ENCODE peak calls at places on chromosomes 3 and 15, in four cellular contexts. One of them, this sample, is unnamed.

GRCh38 chr15:74950078-74951000 is 6.2 kb downstream of the RPP25 start:
- DNase-seq in K562: peak
- DNase-seq in GM12878: peak
- DNase-seq in H1: no peak
- DNase-seq in this sample: peak

GRCh38 chr3:170690133-170690981 is 104.5 kb upstream of the SLC7A14 start:
- DNase-seq in K562: peak
- DNase-seq in GM12878: no peak
- DNase-seq in H1: no peak
- DNase-seq in this sample: peak

GRCh38 chr15:72074335-72075060 is 43.5 kb downstream of the MYO9A start:
- DNase-seq in K562: no peak
- DNase-seq in GM12878: no peak
- DNase-seq in H1: no peak
- DNase-seq in this sample: no peak

GRCh38 chr15:99507016-99507731 is 58.6 kb upstream of the MEF2A start:
- DNase-seq in K562: no peak
- DNase-seq in GM12878: no peak
- DNase-seq in H1: no peak
- DNase-seq in this sample: peak

GRCh38 chr3:5276953-5277352 is 89.4 kb downstream of the EDEM1 start:
- DNase-seq in K562: no peak
- DNase-seq in GM12878: no peak
- DNase-seq in H1: no peak
- DNase-seq in this sample: no peak

GRCh38 chr15:64455951-64456350 is 4.4 kb upstream of the ZNF609 start:
- DNase-seq in K562: no peak
- DNase-seq in GM12878: no peak
- DNase-seq in H1: no peak
- DNase-seq in this sample: no peak

GRCh38 chr15:84108725-84109124 is 126.8 kb upstream of the GOLGA6L4 start:
- DNase-seq in K562: no peak
- DNase-seq in GM12878: no peak
- DNase-seq in H1: no peak
- DNase-seq in this sample: no peak

GRCh38 chr3:153190923-153191322 is 28.9 kb downstream of the RAP2B start:
- DNase-seq in K562: no peak
- DNase-seq in GM12878: no peak
- DNase-seq in H1: no peak
- DNase-seq in this sample: no peak

GRCh38 chr3:3200632-3201212 is 21.2 kb upstream of the CRBN start:
- DNase-seq in K562: peak
- DNase-seq in GM12878: peak
- DNase-seq in H1: no peak
- DNase-seq in this sample: peak

GRCh38 chr3:38726751-38727150 is 77.3 kb upstream of the SCN5A start:
- DNase-seq in K562: no peak
- DNase-seq in GM12878: no peak
- DNase-seq in H1: no peak
- DNase-seq in this sample: no peak

GRCh38 chr15:92623435-92623834 is 32.1 kb downstream of the FAM174B start:
- DNase-seq in K562: no peak
- DNase-seq in GM12878: no peak
- DNase-seq in H1: no peak
- DNase-seq in this sample: no peak

GRCh38 chr3:141429371-141430035 is 57.3 kb upstream of the RASA2 start:
- DNase-seq in K562: no peak
- DNase-seq in GM12878: no peak
- DNase-seq in H1: no peak
- DNase-seq in this sample: no peak

GRCh38 chr3:179375091-179375999 is 27.8 kb downstream of the MFN1 start:
- DNase-seq in K562: peak
- DNase-seq in GM12878: no peak
- DNase-seq in H1: no peak
- DNase-seq in this sample: no peak

GRCh38 chr3:11602886-11603285 is 40.8 kb downstream of the VGLL4 start:
- DNase-seq in K562: no peak
- DNase-seq in GM12878: no peak
- DNase-seq in H1: no peak
- DNase-seq in this sample: no peak

GRCh38 chr15:91589360-91589759 is 264.1 kb upstream of the SLCO3A1 start:
- DNase-seq in K562: no peak
- DNase-seq in GM12878: no peak
- DNase-seq in H1: no peak
- DNase-seq in this sample: peak

GRCh38 chr15:58931985-58932384 is 1.5 kb downstream of the SLTM start:
- DNase-seq in K562: no peak
- DNase-seq in GM12878: peak
- DNase-seq in H1: no peak
- DNase-seq in this sample: peak

GRCh38 chr3:120272294-120272693 is 12.7 kb downstream of the GPR156 start:
- DNase-seq in K562: no peak
- DNase-seq in GM12878: no peak
- DNase-seq in H1: no peak
- DNase-seq in this sample: no peak

GRCh38 chr3:42661593-42662022 is 8.1 kb downstream of the ZBTB47 start:
- DNase-seq in K562: no peak
- DNase-seq in GM12878: no peak
- DNase-seq in H1: no peak
- DNase-seq in this sample: no peak

GRCh38 chr3:43005253-43005652 is 26.1 kb downstream of the GASK1A start:
- DNase-seq in K562: no peak
- DNase-seq in GM12878: no peak
- DNase-seq in H1: no peak
- DNase-seq in this sample: no peak

GRCh38 chr15:77282333-77282732 is 137.6 kb downstream of the PEAK1 start:
- DNase-seq in K562: no peak
- DNase-seq in GM12878: no peak
- DNase-seq in H1: peak
- DNase-seq in this sample: peak

GRCh38 chr3:127967296-127967695 is 52.3 kb downstream of the KBTBD12 start:
- DNase-seq in K562: no peak
- DNase-seq in GM12878: no peak
- DNase-seq in H1: no peak
- DNase-seq in this sample: no peak

GRCh38 chr15:87487484-87487883 is 769.1 kb downstream of the NTRK3 start:
- DNase-seq in K562: no peak
- DNase-seq in GM12878: no peak
- DNase-seq in H1: no peak
- DNase-seq in this sample: no peak

GRCh38 chr3:129045675-129046036 is 14.9 kb upstream of the GP9 start:
- DNase-seq in K562: no peak
- DNase-seq in GM12878: no peak
- DNase-seq in H1: no peak
- DNase-seq in this sample: no peak

GRCh38 chr3:17057316-17057715 is 172.6 kb downstream of the PLCL2 start:
- DNase-seq in K562: no peak
- DNase-seq in GM12878: no peak
- DNase-seq in H1: no peak
- DNase-seq in this sample: no peak

GRCh38 chr15:62506217-62506805 is 341.2 kb upstream of the C2CD4B start:
- DNase-seq in K562: no peak
- DNase-seq in GM12878: no peak
- DNase-seq in H1: no peak
- DNase-seq in this sample: peak

GRCh38 chr3:168220609-168221008 is 124.9 kb upstream of the GOLIM4 start:
- DNase-seq in K562: no peak
- DNase-seq in GM12878: no peak
- DNase-seq in H1: no peak
- DNase-seq in this sample: no peak

GRCh38 chr3:42037318-42037945 is 53.7 kb upstream of the TRAK1 start:
- DNase-seq in K562: no peak
- DNase-seq in GM12878: no peak
- DNase-seq in H1: no peak
- DNase-seq in this sample: no peak

GRCh38 chr15:31974855-31975421 is 55.4 kb upstream of the CHRNA7 start:
- DNase-seq in K562: peak
- DNase-seq in GM12878: no peak
- DNase-seq in H1: no peak
- DNase-seq in this sample: peak

GRCh38 chr3:38000965-38001455 is 10.4 kb downstream of the VILL start:
- DNase-seq in K562: no peak
- DNase-seq in GM12878: no peak
- DNase-seq in H1: no peak
- DNase-seq in this sample: no peak

DNA sequence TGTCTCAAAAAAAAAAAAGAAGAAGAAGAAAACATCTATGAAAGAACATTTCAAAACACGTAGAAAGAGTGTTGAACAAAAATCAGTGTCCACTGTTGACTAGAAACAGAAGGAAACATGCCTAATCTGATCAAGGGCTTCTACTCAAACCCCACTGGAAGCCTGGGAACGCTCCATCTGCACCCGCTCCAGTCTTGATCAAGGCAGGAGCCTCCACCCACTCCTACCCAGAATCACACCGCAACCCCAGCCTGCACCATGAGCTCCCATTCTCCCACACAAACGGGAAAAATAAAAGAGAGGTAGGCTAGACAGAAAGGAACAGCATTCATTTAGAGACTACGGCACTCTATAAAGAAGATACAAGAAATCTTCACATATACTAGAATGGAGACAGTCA is 40.9 kb upstream of the OCA2 start:
- DNase-seq in K562: no peak
- DNase-seq in GM12878: no peak
- DNase-seq in H1: no peak
- DNase-seq in this sample: no peak
- TF ChIP-seq HDAC6 in K562: no peak
- TF ChIP-seq HDAC6 in GM12878: no peak
- TF ChIP-seq HDAC6 in H1: no peak
- TF ChIP-seq HDAC6 in this sample: no peak

DNA sequence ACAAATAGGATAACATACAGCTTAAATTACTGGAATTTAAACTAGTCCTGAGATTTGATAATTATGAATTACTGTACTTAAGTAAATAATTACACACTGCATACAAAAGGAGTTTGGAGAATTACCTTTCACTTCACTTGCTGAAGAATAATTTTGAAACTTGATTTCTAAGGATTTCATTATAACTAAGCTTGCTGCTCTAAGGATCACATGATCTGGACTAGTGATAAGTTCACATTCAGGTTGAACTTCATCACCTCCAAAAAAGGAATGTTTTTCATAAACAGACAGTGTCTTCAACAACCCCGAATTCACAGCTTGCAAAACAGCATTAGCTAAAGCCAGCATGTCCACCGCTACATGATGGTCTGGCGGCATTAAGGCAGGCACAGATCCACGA is 28.5 kb downstream of the LINS1 start:
- DNase-seq in K562: no peak
- DNase-seq in GM12878: no peak
- DNase-seq in H1: no peak
- DNase-seq in this sample: no peak
- TF ChIP-seq HDAC6 in K562: no peak
- TF ChIP-seq HDAC6 in GM12878: no peak
- TF ChIP-seq HDAC6 in H1: no peak
- TF ChIP-seq HDAC6 in this sample: no peak

GRCh38 chr3:13007251-13007941 is 65.8 kb downstream of the IQSEC1 start:
- DNase-seq in K562: peak
- DNase-seq in GM12878: no peak
- DNase-seq in H1: no peak
- DNase-seq in this sample: no peak

GRCh38 chr3:13004376-13004775 is 68.9 kb downstream of the IQSEC1 start:
- DNase-seq in K562: no peak
- DNase-seq in GM12878: no peak
- DNase-seq in H1: no peak
- DNase-seq in this sample: no peak

GRCh38 chr3:13006216-13006990 is 66.8 kb downstream of the IQSEC1 start:
- DNase-seq in K562: no peak
- DNase-seq in GM12878: no peak
- DNase-seq in H1: no peak
- DNase-seq in this sample: no peak

GRCh38 chr3:13002398-13003124 is 70.7 kb downstream of the IQSEC1 start:
- DNase-seq in K562: no peak
- DNase-seq in GM12878: peak
- DNase-seq in H1: no peak
- DNase-seq in this sample: no peak

GRCh38 chr3:13005301-13005700 is 67.9 kb downstream of the IQSEC1 start:
- DNase-seq in K562: no peak
- DNase-seq in GM12878: no peak
- DNase-seq in H1: no peak
- DNase-seq in this sample: no peak
- TF ChIP-seq HDAC6 in K562: no peak
- TF ChIP-seq HDAC6 in GM12878: no peak
- TF ChIP-seq HDAC6 in H1: no peak
- TF ChIP-seq HDAC6 in this sample: no peak

GRCh38 chr15:67064607-67065530 is 533 bp upstream of the SMAD3 start:
- DNase-seq in K562: peak
- DNase-seq in GM12878: no peak
- DNase-seq in H1: no peak
- DNase-seq in this sample: peak
- TF ChIP-seq HDAC6 in K562: no peak
- TF ChIP-seq HDAC6 in GM12878: no peak
- TF ChIP-seq HDAC6 in H1: no peak
- TF ChIP-seq HDAC6 in this sample: no peak

GRCh38 chr3:123066599-123066895 is 278 bp upstream of the PDIA5 start:
- DNase-seq in K562: no peak
- DNase-seq in GM12878: no peak
- DNase-seq in H1: no peak
- DNase-seq in this sample: no peak

GRCh38 chr3:123069021-123069381 is 2.2 kb downstream of the PDIA5 start:
- DNase-seq in K562: peak
- DNase-seq in GM12878: no peak
- DNase-seq in H1: no peak
- DNase-seq in this sample: peak

GRCh38 chr3:123067689-123068226 is 933 bp downstream of the PDIA5 start:
- DNase-seq in K562: no peak
- DNase-seq in GM12878: no peak
- DNase-seq in H1: no peak
- DNase-seq in this sample: no peak

GRCh38 chr3:123066896-123067688 is at the start of gene PDIA5:
- DNase-seq in K562: peak
- DNase-seq in GM12878: peak
- DNase-seq in H1: peak
- DNase-seq in this sample: peak

DNA sequence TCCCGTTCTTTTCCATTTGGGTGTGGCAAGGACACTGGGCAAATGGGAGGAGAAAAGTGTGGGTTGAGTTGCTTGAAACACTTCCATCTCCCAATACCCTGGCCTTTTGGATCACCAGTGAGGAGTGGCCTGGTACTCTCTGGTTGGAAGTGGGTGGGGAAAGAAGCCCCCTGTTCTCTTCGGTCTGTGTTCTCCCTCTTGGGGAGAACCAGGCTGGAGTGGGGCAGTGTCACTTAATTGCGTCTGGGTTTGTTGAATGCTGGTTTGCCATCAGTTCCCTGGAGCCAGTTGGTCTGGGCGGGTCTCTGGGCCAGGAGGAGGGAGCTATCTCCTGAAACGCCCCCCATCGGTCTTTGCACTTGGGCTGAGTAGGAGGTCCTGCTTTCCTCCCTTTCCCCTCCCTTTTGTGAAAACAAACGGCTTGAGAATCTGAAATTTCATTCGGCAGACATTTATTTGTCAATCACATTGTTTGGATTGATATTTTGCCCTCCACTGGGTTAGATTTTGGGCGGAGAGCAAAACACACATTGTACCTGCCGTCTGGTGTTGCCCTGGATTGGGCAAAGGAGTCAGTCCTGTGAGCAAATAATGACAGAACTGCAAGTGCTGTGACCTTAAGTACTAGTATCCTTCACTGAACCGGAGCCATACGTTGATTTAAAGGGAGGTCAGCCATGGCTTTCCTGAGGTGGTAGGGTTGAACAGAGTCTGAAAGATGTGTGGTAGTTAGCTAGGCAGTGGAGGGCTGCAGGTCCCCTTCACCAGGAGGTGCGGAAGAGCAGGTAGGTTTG is 1.6 kb downstream of the PDIA5 start:
- DNase-seq in K562: no peak
- DNase-seq in GM12878: no peak
- DNase-seq in H1: no peak
- DNase-seq in this sample: peak
- TF ChIP-seq HDAC6 in K562: no peak
- TF ChIP-seq HDAC6 in GM12878: no peak
- TF ChIP-seq HDAC6 in H1: no peak
- TF ChIP-seq HDAC6 in this sample: no peak